ENCODE peak calls at places on chromosomes 5 and 9, in ten cellular contexts. One of them, this sample, is unnamed.

GRCh38 chr9:91604451-91604850 is 180.8 kb upstream of the NFIL3 start:
- DNase-seq in fibroblast of mammary gland: no peak
- DNase-seq in left ventricle myocardium inferior: no peak
- DNase-seq in ELR: no peak
- DNase-seq in cortex of kidney: no peak
- DNase-seq in T follicular helper cell: no peak
- DNase-seq in memory B cell: no peak
- DNase-seq in SHP77: no peak
- DNase-seq in hypothalamus: no peak
- DNase-seq in Right ventricle myocardium inferior: no peak
- DNase-seq in this sample: no peak

GRCh38 chr5:168324864-168325615 is 33.6 kb downstream of the WWC1 start:
- DNase-seq in fibroblast of mammary gland: no peak
- DNase-seq in left ventricle myocardium inferior: no peak
- DNase-seq in ELR: peak; percentile 64
- DNase-seq in cortex of kidney: no peak
- DNase-seq in T follicular helper cell: no peak
- DNase-seq in memory B cell: no peak
- DNase-seq in SHP77: no peak
- DNase-seq in hypothalamus: no peak
- DNase-seq in Right ventricle myocardium inferior: no peak
- DNase-seq in this sample: no peak

GRCh38 chr5:38208782-38209378 is 49.5 kb upstream of the EGFLAM start:
- DNase-seq in fibroblast of mammary gland: peak; percentile 55
- DNase-seq in left ventricle myocardium inferior: no peak
- DNase-seq in ELR: peak; percentile 62
- DNase-seq in cortex of kidney: no peak
- DNase-seq in T follicular helper cell: no peak
- DNase-seq in memory B cell: no peak
- DNase-seq in SHP77: peak; percentile 77
- DNase-seq in hypothalamus: no peak
- DNase-seq in Right ventricle myocardium inferior: no peak
- DNase-seq in this sample: peak; percentile 17

GRCh38 chr9:21810388-21810787 is 8.0 kb downstream of the MTAP start:
- DNase-seq in fibroblast of mammary gland: peak; percentile 91
- DNase-seq in left ventricle myocardium inferior: no peak
- DNase-seq in ELR: peak; percentile 23
- DNase-seq in cortex of kidney: no peak
- DNase-seq in T follicular helper cell: no peak
- DNase-seq in memory B cell: no peak
- DNase-seq in SHP77: no peak
- DNase-seq in hypothalamus: no peak
- DNase-seq in Right ventricle myocardium inferior: no peak
- DNase-seq in this sample: no peak

GRCh38 chr5:133565993-133566392 is 46.3 kb downstream of the FSTL4 start:
- DNase-seq in fibroblast of mammary gland: peak; percentile 35
- DNase-seq in left ventricle myocardium inferior: no peak
- DNase-seq in ELR: peak; percentile 36
- DNase-seq in cortex of kidney: no peak
- DNase-seq in T follicular helper cell: no peak
- DNase-seq in memory B cell: no peak
- DNase-seq in SHP77: no peak
- DNase-seq in hypothalamus: no peak
- DNase-seq in Right ventricle myocardium inferior: no peak
- DNase-seq in this sample: peak; percentile 60

GRCh38 chr5:31362931-31363568 is 168.8 kb downstream of the DROSHA start:
- DNase-seq in fibroblast of mammary gland: peak; percentile 72
- DNase-seq in left ventricle myocardium inferior: no peak
- DNase-seq in ELR: peak; percentile 64
- DNase-seq in cortex of kidney: no peak
- DNase-seq in T follicular helper cell: no peak
- DNase-seq in memory B cell: no peak
- DNase-seq in SHP77: no peak
- DNase-seq in hypothalamus: no peak
- DNase-seq in Right ventricle myocardium inferior: no peak
- DNase-seq in this sample: no peak

GRCh38 chr5:126354012-126354856 is 69.0 kb upstream of the GRAMD2B start:
- DNase-seq in fibroblast of mammary gland: peak; percentile 97
- DNase-seq in left ventricle myocardium inferior: no peak
- DNase-seq in ELR: peak; percentile 99
- DNase-seq in cortex of kidney: no peak
- DNase-seq in T follicular helper cell: no peak
- DNase-seq in memory B cell: no peak
- DNase-seq in SHP77: peak; percentile 8
- DNase-seq in hypothalamus: no peak
- DNase-seq in Right ventricle myocardium inferior: no peak
- DNase-seq in this sample: no peak

GRCh38 chr5:127950707-127951356 is 132.7 kb upstream of the SLC12A2 start:
- DNase-seq in fibroblast of mammary gland: no peak
- DNase-seq in left ventricle myocardium inferior: no peak
- DNase-seq in ELR: no peak
- DNase-seq in cortex of kidney: no peak
- DNase-seq in T follicular helper cell: no peak
- DNase-seq in memory B cell: no peak
- DNase-seq in SHP77: no peak
- DNase-seq in hypothalamus: no peak
- DNase-seq in Right ventricle myocardium inferior: no peak
- DNase-seq in this sample: no peak

GRCh38 chr5:66134407-66134843 is 9.7 kb upstream of the SREK1 start:
- DNase-seq in fibroblast of mammary gland: no peak
- DNase-seq in left ventricle myocardium inferior: no peak
- DNase-seq in ELR: no peak
- DNase-seq in cortex of kidney: no peak
- DNase-seq in T follicular helper cell: no peak
- DNase-seq in memory B cell: no peak
- DNase-seq in SHP77: no peak
- DNase-seq in hypothalamus: no peak
- DNase-seq in Right ventricle myocardium inferior: no peak
- DNase-seq in this sample: no peak

This sample was measured in neural crest cell.